ENCODE peak calls at places on chromosomes 6 and 20, in six cellular contexts. One of them, this sample, is unnamed.
A peak's percentile ranks its signal among the peaks of the same experiment; 100 is the strongest.

GRCh38 chr6:157761331-157761921 is 61.6 kb upstream of the SNX9 start:
- DNase-seq in IMR-90: peak; percentile 76
- DNase-seq in neuronal stem cell: no peak
- DNase-seq in mesenchymal stem cell: peak; percentile 84
- DNase-seq in H1: no peak
- DNase-seq in trophoblast cell: peak; percentile 44
- DNase-seq in this sample: no peak

GRCh38 chr20:53445276-53445675 is 148.4 kb downstream of the ZNF217 start:
- DNase-seq in IMR-90: no peak
- DNase-seq in neuronal stem cell: no peak
- DNase-seq in mesenchymal stem cell: peak; percentile 87
- DNase-seq in H1: no peak
- DNase-seq in trophoblast cell: no peak
- DNase-seq in this sample: no peak

GRCh38 chr6:11143394-11144371 is 32.2 kb upstream of the ERVFRD-1 start:
- DNase-seq in IMR-90: peak; percentile 92
- DNase-seq in neuronal stem cell: no peak
- DNase-seq in mesenchymal stem cell: peak; percentile 97
- DNase-seq in H1: no peak
- DNase-seq in trophoblast cell: peak; percentile 95
- DNase-seq in this sample: no peak

GRCh38 chr6:97195117-97195516 is 87.9 kb downstream of the MMS22L start:
- DNase-seq in IMR-90: peak; percentile 24
- DNase-seq in neuronal stem cell: no peak
- DNase-seq in mesenchymal stem cell: no peak
- DNase-seq in H1: no peak
- DNase-seq in trophoblast cell: no peak
- DNase-seq in this sample: no peak

GRCh38 chr20:40955326-40955725 is 73.3 kb upstream of the TOP1 start:
- DNase-seq in IMR-90: no peak
- DNase-seq in neuronal stem cell: no peak
- DNase-seq in mesenchymal stem cell: no peak
- DNase-seq in H1: peak; percentile 11
- DNase-seq in trophoblast cell: no peak
- DNase-seq in this sample: no peak

GRCh38 chr6:35419961-35420360 is 32.2 kb upstream of the FANCE start:
- DNase-seq in IMR-90: no peak
- DNase-seq in neuronal stem cell: no peak
- DNase-seq in mesenchymal stem cell: no peak
- DNase-seq in H1: no peak
- DNase-seq in trophoblast cell: no peak
- DNase-seq in this sample: no peak

GRCh38 chr6:29487660-29488059 is at the start of gene MAS1L:
- DNase-seq in IMR-90: no peak
- DNase-seq in neuronal stem cell: no peak
- DNase-seq in mesenchymal stem cell: no peak
- DNase-seq in H1: no peak
- DNase-seq in trophoblast cell: no peak
- DNase-seq in this sample: no peak

GRCh38 chr20:62355527-62356142 is 11.5 kb downstream of the LAMA5 start:
- DNase-seq in IMR-90: no peak
- DNase-seq in neuronal stem cell: no peak
- DNase-seq in mesenchymal stem cell: peak; percentile 51
- DNase-seq in H1: no peak
- DNase-seq in trophoblast cell: no peak
- DNase-seq in this sample: no peak

GRCh38 chr20:37244572-37244957 is 17.0 kb downstream of the GHRH start:
- DNase-seq in IMR-90: no peak
- DNase-seq in neuronal stem cell: no peak
- DNase-seq in mesenchymal stem cell: no peak
- DNase-seq in H1: no peak
- DNase-seq in trophoblast cell: no peak
- DNase-seq in this sample: no peak

GRCh38 chr6:149313070-149313469 is 4.4 kb upstream of the TAB2 start:
- DNase-seq in IMR-90: no peak
- DNase-seq in neuronal stem cell: no peak
- DNase-seq in mesenchymal stem cell: no peak
- DNase-seq in H1: no peak
- DNase-seq in trophoblast cell: no peak
- DNase-seq in this sample: no peak

GRCh38 chr20:22289442-22289841 is 294.9 kb downstream of the FOXA2 start:
- DNase-seq in IMR-90: no peak
- DNase-seq in neuronal stem cell: no peak
- DNase-seq in mesenchymal stem cell: no peak
- DNase-seq in H1: no peak
- DNase-seq in trophoblast cell: no peak
- DNase-seq in this sample: no peak

GRCh38 chr6:156827382-156827781 is 50.2 kb downstream of the ARID1B start:
- DNase-seq in IMR-90: no peak
- DNase-seq in neuronal stem cell: no peak
- DNase-seq in mesenchymal stem cell: no peak
- DNase-seq in H1: no peak
- DNase-seq in trophoblast cell: no peak
- DNase-seq in this sample: no peak

GRCh38 chr20:22918286-22918983 is 116.7 kb upstream of the SSTR4 start:
- DNase-seq in IMR-90: no peak
- DNase-seq in neuronal stem cell: no peak
- DNase-seq in mesenchymal stem cell: peak; percentile 73
- DNase-seq in H1: no peak
- DNase-seq in trophoblast cell: peak; percentile 76
- DNase-seq in this sample: no peak

GRCh38 chr6:52286798-52287432 is 2.4 kb upstream of the MCM3 start:
- DNase-seq in IMR-90: peak; percentile 72
- DNase-seq in neuronal stem cell: peak; percentile 51
- DNase-seq in mesenchymal stem cell: peak; percentile 79
- DNase-seq in H1: peak; percentile 64
- DNase-seq in trophoblast cell: peak; percentile 71
- DNase-seq in this sample: peak; percentile 49

GRCh38 chr6:146753306-146753705 is 154.5 kb downstream of the ADGB start:
- DNase-seq in IMR-90: no peak
- DNase-seq in neuronal stem cell: no peak
- DNase-seq in mesenchymal stem cell: no peak
- DNase-seq in H1: no peak
- DNase-seq in trophoblast cell: no peak
- DNase-seq in this sample: no peak

GRCh38 chr6:162343902-162344226 is 383.7 kb downstream of the PRKN start:
- DNase-seq in IMR-90: no peak
- DNase-seq in neuronal stem cell: no peak
- DNase-seq in mesenchymal stem cell: no peak
- DNase-seq in H1: no peak
- DNase-seq in trophoblast cell: peak; percentile 24
- DNase-seq in this sample: no peak

GRCh38 chr6:54267798-54268197 is 40.4 kb upstream of the TINAG start:
- DNase-seq in IMR-90: peak; percentile 60
- DNase-seq in neuronal stem cell: no peak
- DNase-seq in mesenchymal stem cell: peak; percentile 57
- DNase-seq in H1: no peak
- DNase-seq in trophoblast cell: peak; percentile 85
- DNase-seq in this sample: no peak

GRCh38 chr6:72205500-72205899 is 319.1 kb downstream of the RIMS1 start:
- DNase-seq in IMR-90: peak; percentile 62
- DNase-seq in neuronal stem cell: no peak
- DNase-seq in mesenchymal stem cell: no peak
- DNase-seq in H1: no peak
- DNase-seq in trophoblast cell: no peak
- DNase-seq in this sample: no peak

GRCh38 chr6:104943781-104944180 is 13.1 kb upstream of the LIN28B start:
- DNase-seq in IMR-90: peak; percentile 20
- DNase-seq in neuronal stem cell: no peak
- DNase-seq in mesenchymal stem cell: peak; percentile 49
- DNase-seq in H1: no peak
- DNase-seq in trophoblast cell: peak; percentile 63
- DNase-seq in this sample: no peak

GRCh38 chr20:51469578-51470520 is 72.7 kb downstream of the NFATC2 start:
- DNase-seq in IMR-90: no peak
- DNase-seq in neuronal stem cell: no peak
- DNase-seq in mesenchymal stem cell: no peak
- DNase-seq in H1: no peak
- DNase-seq in trophoblast cell: no peak
- DNase-seq in this sample: no peak
- H3K14ac ChIP-seq in IMR-90: no peak overlapping the region
- H3K14ac ChIP-seq in neuronal stem cell: no peak overlapping the region
- H3K14ac ChIP-seq in mesenchymal stem cell: no peak overlapping the region
- H3K14ac ChIP-seq in H1: no peak overlapping the region
- H3K14ac ChIP-seq in trophoblast cell: no peak overlapping the region
- H3K14ac ChIP-seq in this sample: no peak overlapping the region

GRCh38 chr6:31945154-31945506 is 765 bp upstream of the CFB start:
- DNase-seq in IMR-90: no peak
- DNase-seq in neuronal stem cell: no peak
- DNase-seq in mesenchymal stem cell: no peak
- DNase-seq in H1: no peak
- DNase-seq in trophoblast cell: no peak
- DNase-seq in this sample: no peak
- H4K91ac ChIP-seq in IMR-90: peak overlapping the region; percentile 31
- H4K91ac ChIP-seq in neuronal stem cell: no peak overlapping the region
- H4K91ac ChIP-seq in mesenchymal stem cell: peak overlapping the region; percentile 54
- H4K91ac ChIP-seq in H1: no peak overlapping the region
- H4K91ac ChIP-seq in trophoblast cell: no peak overlapping the region
- H4K91ac ChIP-seq in this sample: no peak overlapping the region

GRCh38 chr6:14502551-14502950 is 385.0 kb downstream of the CD83 start:
- DNase-seq in IMR-90: peak; percentile 28
- DNase-seq in neuronal stem cell: no peak
- DNase-seq in mesenchymal stem cell: no peak
- DNase-seq in H1: no peak
- DNase-seq in trophoblast cell: no peak
- DNase-seq in this sample: no peak

GRCh38 chr6:14499804-14500203 is 382.2 kb downstream of the CD83 start:
- DNase-seq in IMR-90: peak; percentile 87
- DNase-seq in neuronal stem cell: no peak
- DNase-seq in mesenchymal stem cell: peak; percentile 60
- DNase-seq in H1: no peak
- DNase-seq in trophoblast cell: peak; percentile 86
- DNase-seq in this sample: no peak

GRCh38 chr6:14501914-14502313 is 384.3 kb downstream of the CD83 start:
- DNase-seq in IMR-90: peak; percentile 15
- DNase-seq in neuronal stem cell: peak; percentile 17
- DNase-seq in mesenchymal stem cell: peak; percentile 22
- DNase-seq in H1: no peak
- DNase-seq in trophoblast cell: no peak
- DNase-seq in this sample: no peak

GRCh38 chr6:14499309-14499708 is 381.7 kb downstream of the CD83 start:
- DNase-seq in IMR-90: no peak
- DNase-seq in neuronal stem cell: no peak
- DNase-seq in mesenchymal stem cell: no peak
- DNase-seq in H1: no peak
- DNase-seq in trophoblast cell: no peak
- DNase-seq in this sample: no peak

DNA sequence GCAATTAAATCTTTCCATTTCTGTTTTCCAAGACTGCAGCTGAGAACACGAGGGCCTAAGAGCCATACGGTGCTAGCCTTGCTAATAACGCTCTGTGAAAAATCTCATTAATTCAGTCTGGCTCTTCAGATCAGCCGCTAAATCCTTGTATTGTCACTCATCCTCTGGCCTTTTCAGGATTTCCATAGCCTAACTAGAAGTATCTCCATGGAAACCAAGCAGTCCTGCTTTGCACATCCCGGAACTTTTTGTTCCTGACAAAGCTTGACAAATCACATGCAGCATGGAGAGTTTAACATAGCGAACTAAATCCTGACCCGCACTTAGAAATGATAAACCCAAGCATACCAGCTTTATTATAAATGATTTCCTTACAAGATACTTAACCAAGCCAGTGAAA is 383.7 kb downstream of the CD83 start:
- DNase-seq in IMR-90: no peak
- DNase-seq in neuronal stem cell: peak; percentile 79
- DNase-seq in mesenchymal stem cell: peak; percentile 81
- DNase-seq in H1: no peak
- DNase-seq in trophoblast cell: no peak
- DNase-seq in this sample: no peak
- H3K14ac ChIP-seq in IMR-90: no peak overlapping the region
- H3K14ac ChIP-seq in neuronal stem cell: no peak overlapping the region
- H3K14ac ChIP-seq in mesenchymal stem cell: no peak overlapping the region
- H3K14ac ChIP-seq in H1: no peak overlapping the region
- H3K14ac ChIP-seq in trophoblast cell: no peak overlapping the region
- H3K14ac ChIP-seq in this sample: no peak overlapping the region

GRCh38 chr6:170554888-170555137 is 644 bp downstream of the TBP start:
- DNase-seq in IMR-90: no peak
- DNase-seq in neuronal stem cell: no peak
- DNase-seq in mesenchymal stem cell: no peak
- DNase-seq in H1: no peak
- DNase-seq in trophoblast cell: no peak
- DNase-seq in this sample: no peak

GRCh38 chr6:170552765-170553685 is at the start of gene PSMB1:
- DNase-seq in IMR-90: peak; percentile 96
- DNase-seq in neuronal stem cell: peak; percentile 92
- DNase-seq in mesenchymal stem cell: peak; percentile 98
- DNase-seq in H1: peak; percentile 89
- DNase-seq in trophoblast cell: peak; percentile 96
- DNase-seq in this sample: peak; percentile 95

GRCh38 chr6:170554086-170554887 is at the start of gene TBP:
- DNase-seq in IMR-90: peak; percentile 99
- DNase-seq in neuronal stem cell: peak; percentile 97
- DNase-seq in mesenchymal stem cell: peak; percentile 100
- DNase-seq in H1: peak; percentile 97
- DNase-seq in trophoblast cell: peak; percentile 99
- DNase-seq in this sample: peak; percentile 99

GRCh38 chr6:170555305-170555704 is 1.1 kb downstream of the TBP start:
- DNase-seq in IMR-90: no peak
- DNase-seq in neuronal stem cell: no peak
- DNase-seq in mesenchymal stem cell: no peak
- DNase-seq in H1: no peak
- DNase-seq in trophoblast cell: no peak
- DNase-seq in this sample: no peak

DNA sequence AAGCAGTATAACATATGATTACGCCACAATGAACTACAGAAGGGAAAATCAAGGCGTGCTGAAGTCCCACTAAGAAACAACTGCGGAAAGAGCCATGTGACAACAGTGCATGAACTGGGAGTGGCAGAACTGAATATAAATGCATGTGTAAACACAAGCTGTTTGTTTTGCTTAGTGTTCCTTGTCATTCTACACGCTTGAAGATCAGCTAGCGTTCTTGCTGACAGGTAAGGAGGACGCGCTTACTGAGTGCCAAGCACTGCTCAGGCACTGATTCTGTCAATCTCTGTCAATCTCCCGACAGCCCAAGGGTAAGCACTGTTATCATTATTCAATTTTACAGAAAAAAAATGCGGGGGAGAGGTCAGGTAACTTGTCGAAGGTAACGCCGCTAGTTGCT is 483 bp upstream of the TBP start:
- DNase-seq in IMR-90: peak; percentile 37
- DNase-seq in neuronal stem cell: no peak
- DNase-seq in mesenchymal stem cell: peak; percentile 85
- DNase-seq in H1: no peak
- DNase-seq in trophoblast cell: peak; percentile 66
- DNase-seq in this sample: no peak
- H4K91ac ChIP-seq in IMR-90: peak overlapping the region; percentile 35
- H4K91ac ChIP-seq in neuronal stem cell: no peak overlapping the region
- H4K91ac ChIP-seq in mesenchymal stem cell: no peak overlapping the region
- H4K91ac ChIP-seq in H1: no peak overlapping the region
- H4K91ac ChIP-seq in trophoblast cell: no peak overlapping the region
- H4K91ac ChIP-seq in this sample: no peak overlapping the region

This sample was measured in H9.